ENCODE peak calls at places on chromosome 3, in eight cellular contexts. One of them, this sample, is unnamed.

GRCh38 chr3:185361920-185362319 is 1.0 kb upstream of the MAP3K13 start:
- DNase-seq in progenitor cell of endocrine pancreas: no peak
- DNase-seq in activated CD4-positive, alpha-beta T cell treated with anti-CD3 and anti-CD28 coated beads, Interleukin-2, amount 10 ng/mL, durations not matched to agents 24 days and 14 days: no peak
- DNase-seq in EH: peak
- DNase-seq in psoas muscle: no peak
- DNase-seq in stimulated activated CD8-positive, alpha-beta memory T cell treated with anti-CD3 and anti-CD28 coated beads, Interleukin-15, amount 100 ng/mL, for 48 hours: no peak
- DNase-seq in stimulated activated CD4-positive, alpha-beta T cell treated with anti-CD3 and anti-CD28 coated beads, Interleukin-12 subunit alpha, Interleukin-12 subunit beta, amount 100 ng/mL, for 4 hours: no peak
- DNase-seq in RWPE1: no peak
- DNase-seq in this sample: no peak

GRCh38 chr3:179450901-179451334 is 352 bp downstream of the GNB4 start:
- DNase-seq in progenitor cell of endocrine pancreas: peak
- DNase-seq in activated CD4-positive, alpha-beta T cell treated with anti-CD3 and anti-CD28 coated beads, Interleukin-2, amount 10 ng/mL, durations not matched to agents 24 days and 14 days: no peak
- DNase-seq in EH: peak
- DNase-seq in psoas muscle: peak
- DNase-seq in stimulated activated CD8-positive, alpha-beta memory T cell treated with anti-CD3 and anti-CD28 coated beads, Interleukin-15, amount 100 ng/mL, for 48 hours: no peak
- DNase-seq in stimulated activated CD4-positive, alpha-beta T cell treated with anti-CD3 and anti-CD28 coated beads, Interleukin-12 subunit alpha, Interleukin-12 subunit beta, amount 100 ng/mL, for 4 hours: peak
- DNase-seq in RWPE1: peak
- DNase-seq in this sample: no peak

GRCh38 chr3:52959773-52960172 is 62.4 kb upstream of the STIMATE start:
- DNase-seq in progenitor cell of endocrine pancreas: no peak
- DNase-seq in activated CD4-positive, alpha-beta T cell treated with anti-CD3 and anti-CD28 coated beads, Interleukin-2, amount 10 ng/mL, durations not matched to agents 24 days and 14 days: no peak
- DNase-seq in EH: no peak
- DNase-seq in psoas muscle: no peak
- DNase-seq in stimulated activated CD8-positive, alpha-beta memory T cell treated with anti-CD3 and anti-CD28 coated beads, Interleukin-15, amount 100 ng/mL, for 48 hours: no peak
- DNase-seq in stimulated activated CD4-positive, alpha-beta T cell treated with anti-CD3 and anti-CD28 coated beads, Interleukin-12 subunit alpha, Interleukin-12 subunit beta, amount 100 ng/mL, for 4 hours: no peak
- DNase-seq in RWPE1: no peak
- DNase-seq in this sample: no peak

GRCh38 chr3:60079076-60079475 is 1029.3 kb upstream of the CFAP20DC start:
- DNase-seq in progenitor cell of endocrine pancreas: no peak
- DNase-seq in activated CD4-positive, alpha-beta T cell treated with anti-CD3 and anti-CD28 coated beads, Interleukin-2, amount 10 ng/mL, durations not matched to agents 24 days and 14 days: peak
- DNase-seq in EH: no peak
- DNase-seq in psoas muscle: no peak
- DNase-seq in stimulated activated CD8-positive, alpha-beta memory T cell treated with anti-CD3 and anti-CD28 coated beads, Interleukin-15, amount 100 ng/mL, for 48 hours: peak
- DNase-seq in stimulated activated CD4-positive, alpha-beta T cell treated with anti-CD3 and anti-CD28 coated beads, Interleukin-12 subunit alpha, Interleukin-12 subunit beta, amount 100 ng/mL, for 4 hours: peak
- DNase-seq in RWPE1: no peak
- DNase-seq in this sample: no peak

GRCh38 chr3:13082677-13083076 is 9.4 kb upstream of the IQSEC1 start:
- DNase-seq in progenitor cell of endocrine pancreas: no peak
- DNase-seq in activated CD4-positive, alpha-beta T cell treated with anti-CD3 and anti-CD28 coated beads, Interleukin-2, amount 10 ng/mL, durations not matched to agents 24 days and 14 days: no peak
- DNase-seq in EH: no peak
- DNase-seq in psoas muscle: no peak
- DNase-seq in stimulated activated CD8-positive, alpha-beta memory T cell treated with anti-CD3 and anti-CD28 coated beads, Interleukin-15, amount 100 ng/mL, for 48 hours: no peak
- DNase-seq in stimulated activated CD4-positive, alpha-beta T cell treated with anti-CD3 and anti-CD28 coated beads, Interleukin-12 subunit alpha, Interleukin-12 subunit beta, amount 100 ng/mL, for 4 hours: no peak
- DNase-seq in RWPE1: no peak
- DNase-seq in this sample: no peak

GRCh38 chr3:42014443-42014945 is 52.6 kb upstream of the ULK4 start:
- DNase-seq in progenitor cell of endocrine pancreas: no peak
- DNase-seq in activated CD4-positive, alpha-beta T cell treated with anti-CD3 and anti-CD28 coated beads, Interleukin-2, amount 10 ng/mL, durations not matched to agents 24 days and 14 days: peak
- DNase-seq in EH: peak
- DNase-seq in psoas muscle: no peak
- DNase-seq in stimulated activated CD8-positive, alpha-beta memory T cell treated with anti-CD3 and anti-CD28 coated beads, Interleukin-15, amount 100 ng/mL, for 48 hours: no peak
- DNase-seq in stimulated activated CD4-positive, alpha-beta T cell treated with anti-CD3 and anti-CD28 coated beads, Interleukin-12 subunit alpha, Interleukin-12 subunit beta, amount 100 ng/mL, for 4 hours: no peak
- DNase-seq in RWPE1: no peak
- DNase-seq in this sample: no peak

GRCh38 chr3:4983739-4984510 is 4.7 kb downstream of the BHLHE40 start:
- DNase-seq in progenitor cell of endocrine pancreas: no peak
- DNase-seq in activated CD4-positive, alpha-beta T cell treated with anti-CD3 and anti-CD28 coated beads, Interleukin-2, amount 10 ng/mL, durations not matched to agents 24 days and 14 days: peak
- DNase-seq in EH: peak
- DNase-seq in psoas muscle: peak
- DNase-seq in stimulated activated CD8-positive, alpha-beta memory T cell treated with anti-CD3 and anti-CD28 coated beads, Interleukin-15, amount 100 ng/mL, for 48 hours: peak
- DNase-seq in stimulated activated CD4-positive, alpha-beta T cell treated with anti-CD3 and anti-CD28 coated beads, Interleukin-12 subunit alpha, Interleukin-12 subunit beta, amount 100 ng/mL, for 4 hours: peak
- DNase-seq in RWPE1: peak
- DNase-seq in this sample: peak

GRCh38 chr3:51698209-51698608 is 8.7 kb upstream of the GRM2 start:
- DNase-seq in progenitor cell of endocrine pancreas: no peak
- DNase-seq in activated CD4-positive, alpha-beta T cell treated with anti-CD3 and anti-CD28 coated beads, Interleukin-2, amount 10 ng/mL, durations not matched to agents 24 days and 14 days: no peak
- DNase-seq in EH: no peak
- DNase-seq in psoas muscle: no peak
- DNase-seq in stimulated activated CD8-positive, alpha-beta memory T cell treated with anti-CD3 and anti-CD28 coated beads, Interleukin-15, amount 100 ng/mL, for 48 hours: no peak
- DNase-seq in stimulated activated CD4-positive, alpha-beta T cell treated with anti-CD3 and anti-CD28 coated beads, Interleukin-12 subunit alpha, Interleukin-12 subunit beta, amount 100 ng/mL, for 4 hours: no peak
- DNase-seq in RWPE1: no peak
- DNase-seq in this sample: no peak

GRCh38 chr3:186057594-186057993 is 51.3 kb downstream of the ETV5 start:
- DNase-seq in progenitor cell of endocrine pancreas: no peak
- DNase-seq in activated CD4-positive, alpha-beta T cell treated with anti-CD3 and anti-CD28 coated beads, Interleukin-2, amount 10 ng/mL, durations not matched to agents 24 days and 14 days: no peak
- DNase-seq in EH: peak
- DNase-seq in psoas muscle: no peak
- DNase-seq in stimulated activated CD8-positive, alpha-beta memory T cell treated with anti-CD3 and anti-CD28 coated beads, Interleukin-15, amount 100 ng/mL, for 48 hours: no peak
- DNase-seq in stimulated activated CD4-positive, alpha-beta T cell treated with anti-CD3 and anti-CD28 coated beads, Interleukin-12 subunit alpha, Interleukin-12 subunit beta, amount 100 ng/mL, for 4 hours: no peak
- DNase-seq in RWPE1: peak
- DNase-seq in this sample: no peak

GRCh38 chr3:108153451-108153981 is 62.7 kb upstream of the CD47 start:
- DNase-seq in progenitor cell of endocrine pancreas: no peak
- DNase-seq in activated CD4-positive, alpha-beta T cell treated with anti-CD3 and anti-CD28 coated beads, Interleukin-2, amount 10 ng/mL, durations not matched to agents 24 days and 14 days: peak
- DNase-seq in EH: peak
- DNase-seq in psoas muscle: no peak
- DNase-seq in stimulated activated CD8-positive, alpha-beta memory T cell treated with anti-CD3 and anti-CD28 coated beads, Interleukin-15, amount 100 ng/mL, for 48 hours: peak
- DNase-seq in stimulated activated CD4-positive, alpha-beta T cell treated with anti-CD3 and anti-CD28 coated beads, Interleukin-12 subunit alpha, Interleukin-12 subunit beta, amount 100 ng/mL, for 4 hours: peak
- DNase-seq in RWPE1: peak
- DNase-seq in this sample: no peak

GRCh38 chr3:140251678-140252077 is 316.7 kb downstream of the CLSTN2 start:
- DNase-seq in progenitor cell of endocrine pancreas: no peak
- DNase-seq in activated CD4-positive, alpha-beta T cell treated with anti-CD3 and anti-CD28 coated beads, Interleukin-2, amount 10 ng/mL, durations not matched to agents 24 days and 14 days: no peak
- DNase-seq in EH: no peak
- DNase-seq in psoas muscle: no peak
- DNase-seq in stimulated activated CD8-positive, alpha-beta memory T cell treated with anti-CD3 and anti-CD28 coated beads, Interleukin-15, amount 100 ng/mL, for 48 hours: no peak
- DNase-seq in stimulated activated CD4-positive, alpha-beta T cell treated with anti-CD3 and anti-CD28 coated beads, Interleukin-12 subunit alpha, Interleukin-12 subunit beta, amount 100 ng/mL, for 4 hours: no peak
- DNase-seq in RWPE1: no peak
- DNase-seq in this sample: no peak

GRCh38 chr3:160027541-160028195 is 39.0 kb downstream of the IL12A start:
- DNase-seq in progenitor cell of endocrine pancreas: no peak
- DNase-seq in activated CD4-positive, alpha-beta T cell treated with anti-CD3 and anti-CD28 coated beads, Interleukin-2, amount 10 ng/mL, durations not matched to agents 24 days and 14 days: peak
- DNase-seq in EH: peak
- DNase-seq in psoas muscle: no peak
- DNase-seq in stimulated activated CD8-positive, alpha-beta memory T cell treated with anti-CD3 and anti-CD28 coated beads, Interleukin-15, amount 100 ng/mL, for 48 hours: no peak
- DNase-seq in stimulated activated CD4-positive, alpha-beta T cell treated with anti-CD3 and anti-CD28 coated beads, Interleukin-12 subunit alpha, Interleukin-12 subunit beta, amount 100 ng/mL, for 4 hours: no peak
- DNase-seq in RWPE1: peak
- DNase-seq in this sample: no peak

GRCh38 chr3:172586447-172586846 is 63.2 kb upstream of the TNFSF10 start:
- DNase-seq in progenitor cell of endocrine pancreas: no peak
- DNase-seq in activated CD4-positive, alpha-beta T cell treated with anti-CD3 and anti-CD28 coated beads, Interleukin-2, amount 10 ng/mL, durations not matched to agents 24 days and 14 days: peak
- DNase-seq in EH: no peak
- DNase-seq in psoas muscle: no peak
- DNase-seq in stimulated activated CD8-positive, alpha-beta memory T cell treated with anti-CD3 and anti-CD28 coated beads, Interleukin-15, amount 100 ng/mL, for 48 hours: no peak
- DNase-seq in stimulated activated CD4-positive, alpha-beta T cell treated with anti-CD3 and anti-CD28 coated beads, Interleukin-12 subunit alpha, Interleukin-12 subunit beta, amount 100 ng/mL, for 4 hours: no peak
- DNase-seq in RWPE1: no peak
- DNase-seq in this sample: no peak

GRCh38 chr3:176950743-176951142 is 246.5 kb downstream of the TBL1XR1 start:
- DNase-seq in progenitor cell of endocrine pancreas: no peak
- DNase-seq in activated CD4-positive, alpha-beta T cell treated with anti-CD3 and anti-CD28 coated beads, Interleukin-2, amount 10 ng/mL, durations not matched to agents 24 days and 14 days: no peak
- DNase-seq in EH: peak
- DNase-seq in psoas muscle: no peak
- DNase-seq in stimulated activated CD8-positive, alpha-beta memory T cell treated with anti-CD3 and anti-CD28 coated beads, Interleukin-15, amount 100 ng/mL, for 48 hours: no peak
- DNase-seq in stimulated activated CD4-positive, alpha-beta T cell treated with anti-CD3 and anti-CD28 coated beads, Interleukin-12 subunit alpha, Interleukin-12 subunit beta, amount 100 ng/mL, for 4 hours: no peak
- DNase-seq in RWPE1: peak
- DNase-seq in this sample: no peak

GRCh38 chr3:138097192-138097829 is 18.1 kb downstream of the DZIP1L start:
- DNase-seq in progenitor cell of endocrine pancreas: no peak
- DNase-seq in activated CD4-positive, alpha-beta T cell treated with anti-CD3 and anti-CD28 coated beads, Interleukin-2, amount 10 ng/mL, durations not matched to agents 24 days and 14 days: no peak
- DNase-seq in EH: no peak
- DNase-seq in psoas muscle: no peak
- DNase-seq in stimulated activated CD8-positive, alpha-beta memory T cell treated with anti-CD3 and anti-CD28 coated beads, Interleukin-15, amount 100 ng/mL, for 48 hours: no peak
- DNase-seq in stimulated activated CD4-positive, alpha-beta T cell treated with anti-CD3 and anti-CD28 coated beads, Interleukin-12 subunit alpha, Interleukin-12 subunit beta, amount 100 ng/mL, for 4 hours: no peak
- DNase-seq in RWPE1: no peak
- DNase-seq in this sample: no peak

GRCh38 chr3:179016979-179017670 is 54.5 kb downstream of the ZMAT3 start:
- DNase-seq in progenitor cell of endocrine pancreas: no peak
- DNase-seq in activated CD4-positive, alpha-beta T cell treated with anti-CD3 and anti-CD28 coated beads, Interleukin-2, amount 10 ng/mL, durations not matched to agents 24 days and 14 days: no peak
- DNase-seq in EH: no peak
- DNase-seq in psoas muscle: no peak
- DNase-seq in stimulated activated CD8-positive, alpha-beta memory T cell treated with anti-CD3 and anti-CD28 coated beads, Interleukin-15, amount 100 ng/mL, for 48 hours: no peak
- DNase-seq in stimulated activated CD4-positive, alpha-beta T cell treated with anti-CD3 and anti-CD28 coated beads, Interleukin-12 subunit alpha, Interleukin-12 subunit beta, amount 100 ng/mL, for 4 hours: no peak
- DNase-seq in RWPE1: no peak
- DNase-seq in this sample: no peak

This sample was measured in GM12891.